ENCODE peak calls at places on chromosomes 3 and 15, in four cellular contexts. One of them, this sample, is unnamed. For H3K4me1, the result is how much of the 10 kb centered on the place peaks cover.

GRCh38 chr3:8500208-8500961 is 1.2 kb upstream of the LMCD1 start:
- DNase-seq in heart left ventricle: no peak
- DNase-seq in tibial nerve: no peak
- DNase-seq in endodermal cell: peak
- DNase-seq in this sample: no peak

GRCh38 chr3:115720988-115721387 is 97.7 kb downstream of the GAP43 start:
- DNase-seq in heart left ventricle: no peak
- DNase-seq in tibial nerve: no peak
- DNase-seq in endodermal cell: no peak
- DNase-seq in this sample: no peak

GRCh38 chr3:110933786-110934415 is 137.7 kb upstream of the NECTIN3 start:
- DNase-seq in heart left ventricle: no peak
- DNase-seq in tibial nerve: no peak
- DNase-seq in endodermal cell: no peak
- DNase-seq in this sample: no peak

GRCh38 chr3:45210308-45211038 is 15.6 kb downstream of the TMEM158 start:
- DNase-seq in heart left ventricle: peak
- DNase-seq in tibial nerve: peak
- DNase-seq in endodermal cell: peak
- DNase-seq in this sample: peak

GRCh38 chr3:183548262-183548769 is 7.2 kb downstream of the KLHL6 start:
- DNase-seq in heart left ventricle: no peak
- DNase-seq in tibial nerve: no peak
- DNase-seq in endodermal cell: peak
- DNase-seq in this sample: peak

GRCh38 chr3:69406156-69406555 is 20.3 kb upstream of the FRMD4B start:
- DNase-seq in heart left ventricle: peak
- DNase-seq in tibial nerve: no peak
- DNase-seq in endodermal cell: no peak
- DNase-seq in this sample: no peak

GRCh38 chr3:58627580-58627894 is 39.0 kb downstream of the FAM3D start:
- DNase-seq in heart left ventricle: peak
- DNase-seq in tibial nerve: no peak
- DNase-seq in endodermal cell: no peak
- DNase-seq in this sample: peak

GRCh38 chr3:84586427-84586826 is 372.4 kb upstream of the CADM2 start:
- DNase-seq in heart left ventricle: no peak
- DNase-seq in tibial nerve: no peak
- DNase-seq in endodermal cell: no peak
- DNase-seq in this sample: no peak

DNA sequence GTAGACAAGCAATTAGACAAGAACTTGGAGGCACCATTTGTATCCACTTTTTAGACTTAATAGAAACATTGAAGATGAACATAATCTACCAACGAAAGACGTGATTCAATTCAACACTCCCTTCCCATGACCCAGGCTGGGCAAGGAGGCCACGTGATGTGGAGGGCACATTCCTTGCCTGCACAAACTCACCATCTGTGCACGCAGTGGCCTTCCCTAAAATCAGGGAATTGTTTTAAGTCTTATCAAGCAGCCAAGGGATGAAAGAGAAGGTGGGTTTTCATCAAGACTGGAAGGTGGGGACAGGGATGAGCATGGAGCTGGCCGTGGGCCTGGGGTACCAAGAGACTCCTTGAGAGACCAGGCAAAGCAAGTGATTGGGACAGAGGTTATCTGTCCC is 13.5 kb downstream of the STARD5 start:
- DNase-seq in heart left ventricle: no peak
- DNase-seq in tibial nerve: no peak
- DNase-seq in endodermal cell: no peak
- DNase-seq in this sample: no peak
- H3K27ac ChIP-seq in heart left ventricle: peak
- H3K27ac ChIP-seq in tibial nerve: peak
- H3K27ac ChIP-seq in endodermal cell: no peak
- H3K27ac ChIP-seq in this sample: no peak

GRCh38 chr3:122826315-122826714 is 31.4 kb downstream of the SLC49A4 start:
- DNase-seq in heart left ventricle: no peak
- DNase-seq in tibial nerve: no peak
- DNase-seq in endodermal cell: no peak
- DNase-seq in this sample: no peak

GRCh38 chr3:122828281-122828680 is 33.4 kb downstream of the SLC49A4 start:
- DNase-seq in heart left ventricle: no peak
- DNase-seq in tibial nerve: no peak
- DNase-seq in endodermal cell: no peak
- DNase-seq in this sample: no peak

GRCh38 chr3:122824465-122825379 is 29.9 kb downstream of the SLC49A4 start:
- DNase-seq in heart left ventricle: no peak
- DNase-seq in tibial nerve: no peak
- DNase-seq in endodermal cell: no peak
- DNase-seq in this sample: no peak

GRCh38 chr3:122825460-122825859 is 30.6 kb downstream of the SLC49A4 start:
- DNase-seq in heart left ventricle: no peak
- DNase-seq in tibial nerve: no peak
- DNase-seq in endodermal cell: no peak
- DNase-seq in this sample: no peak
- H3K4me1 ChIP-seq in heart left ventricle: under half
- H3K4me1 ChIP-seq in tibial nerve: under half
- H3K4me1 ChIP-seq in endodermal cell: under half
- H3K4me1 ChIP-seq in this sample: under half

GRCh38 chr15:28920781-28921331 is 35.1 kb downstream of the APBA2 start:
- DNase-seq in heart left ventricle: no peak
- DNase-seq in tibial nerve: no peak
- DNase-seq in endodermal cell: peak
- DNase-seq in this sample: no peak
- H3K27ac ChIP-seq in heart left ventricle: no peak
- H3K27ac ChIP-seq in tibial nerve: no peak
- H3K27ac ChIP-seq in endodermal cell: no peak
- H3K27ac ChIP-seq in this sample: no peak

DNA sequence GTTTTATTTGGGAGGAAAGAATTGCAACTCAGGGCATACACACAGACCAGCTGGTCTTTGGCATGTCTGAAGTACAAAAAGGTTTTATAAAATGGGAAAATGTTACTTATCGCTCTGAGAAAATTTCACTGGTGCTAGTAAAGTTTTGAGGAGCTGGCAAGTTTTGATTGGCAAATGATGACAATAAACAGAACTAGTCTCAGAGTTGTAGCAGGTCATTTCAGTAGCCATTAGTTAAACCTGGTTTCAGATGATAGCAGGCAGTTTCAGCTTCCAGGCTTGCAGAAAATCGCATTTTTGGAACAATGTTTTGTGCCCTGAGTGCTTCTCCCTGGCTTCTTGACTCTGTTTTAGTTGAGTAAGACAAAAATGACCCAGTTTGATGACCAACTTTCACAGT is 10.7 kb downstream of the B2M start:
- DNase-seq in heart left ventricle: no peak
- DNase-seq in tibial nerve: no peak
- DNase-seq in endodermal cell: no peak
- DNase-seq in this sample: no peak
- H3K4me1 ChIP-seq in heart left ventricle: under half
- H3K4me1 ChIP-seq in tibial nerve: under half
- H3K4me1 ChIP-seq in endodermal cell: under half
- H3K4me1 ChIP-seq in this sample: under half

This sample was measured in SJSA1.